ENCODE peak calls at places on chromosomes 7 and 10, in five cellular contexts. Q is stimulated activated CD4-positive, alpha-beta T cell treated with anti-CD3 and anti-CD28 coated beads, Interleukin-2, amount 100 ng/mL, for 48 hours; S is fibroblast of mammary gland; O is AG04450; X is body of pancreas. Z is an unnamed sample.
A peak's percentile ranks its signal among the peaks of the same experiment; 100 is the strongest.

GRCh38 chr10:22253578-22253882 is 35.7 kb upstream of the EBLN1 start:
- DNase-seq in Q (peak; percentile 27), S (no peak), O (no peak), X (peak; percentile 16), Z (no peak)

GRCh38 chr7:149459540-149460433 is 1.1 kb downstream of the ZNF777 start:
- DNase-seq in Q (peak; percentile 24), S (no peak), O (no peak), X (no peak), Z (no peak)

GRCh38 chr10:105769248-105770184 is 1128.4 kb downstream of the SORCS3 start:
- DNase-seq in Q (no peak), S (no peak), O (no peak), X (no peak), Z (no peak)

GRCh38 chr10:54282012-54282411 is 519.0 kb downstream of the PCDH15 start:
- DNase-seq in Q (no peak), S (no peak), O (no peak), X (no peak), Z (no peak)

GRCh38 chr7:73895626-73896025 is 34.7 kb downstream of the TMEM270 start:
- DNase-seq in Q (no peak), S (no peak), O (no peak), X (no peak), Z (no peak)

GRCh38 chr7:99275496-99275895 is 2.9 kb downstream of the MYH16 start:
- DNase-seq in Q (no peak), S (no peak), O (no peak), X (no peak), Z (no peak)

GRCh38 chr10:85222300-85222699 is 893.9 kb downstream of the CCSER2 start:
- DNase-seq in Q (no peak), S (no peak), O (no peak), X (no peak), Z (peak; percentile 2)

GRCh38 chr7:5041047-5041446 is 4.6 kb upstream of the RBAK start:
- DNase-seq in Q (no peak), S (no peak), O (no peak), X (no peak), Z (no peak)

GRCh38 chr7:38728145-38728544 is 97.0 kb upstream of the AMPH start:
- DNase-seq in Q (no peak), S (peak; percentile 26), O (no peak), X (no peak), Z (no peak)

GRCh38 chr10:855079-855478 is 76.4 kb downstream of the LARP4B start:
- DNase-seq in Q (no peak), S (no peak), O (no peak), X (no peak), Z (no peak)

GRCh38 chr7:17774701-17775288 is 165.5 kb downstream of the SNX13 start:
- DNase-seq in Q (no peak), S (no peak), O (no peak), X (no peak), Z (no peak)

Z was measured in midbrain.